ENCODE peak calls at places on chromosome 1, in five cellular contexts. G, W, C, N and J are unnamed samples.

GRCh38 chr1:227712648-227713047 is 22.5 kb downstream of the JMJD4 start:
- DNase-seq in G (no peak), W (no peak), N (no peak), C (no peak), J (no peak)

GRCh38 chr1:92953491-92953890 is 7.8 kb downstream of the DIPK1A start:
- DNase-seq in W (no peak), G (no peak), N (no peak), C (no peak), J (no peak)

GRCh38 chr1:77671836-77672235 is 10.6 kb downstream of the ZZZ3 start:
- DNase-seq in N (no peak), W (no peak), C (no peak), G (no peak), J (no peak)

GRCh38 chr1:98385691-98386090 is 275.8 kb upstream of the SNX7 start:
- DNase-seq in N (no peak), W (no peak), C (no peak), G (no peak), J (no peak)

GRCh38 chr1:158177705-158178450 is 2.8 kb upstream of the CD1D start:
- DNase-seq in C (no peak), N (peak), W (peak), G (peak), J (peak)

GRCh38 chr1:236575523-236575922 is 28.8 kb downstream of the HEATR1 start:
- DNase-seq in N (no peak), C (no peak), G (no peak), W (no peak), J (no peak)

GRCh38 chr1:15948600-15949452 is 27.1 kb downstream of the ZBTB17 start:
- DNase-seq in G (no peak), W (no peak), C (no peak), N (no peak), J (peak)

GRCh38 chr1:150513275-150513885 is 2.2 kb upstream of the FALEC start:
- DNase-seq in C (no peak), G (no peak), N (no peak), W (no peak), J (no peak)

GRCh38 chr1:119372493-119373086 is 4.0 kb downstream of the HAO2 start:
- DNase-seq in W (no peak), G (peak), N (peak), C (no peak), J (peak)

GRCh38 chr1:207959141-207959825 is 48.4 kb upstream of the CD34 start:
- DNase-seq in G (peak), W (peak), N (no peak), C (no peak), J (peak)

GRCh38 chr1:78408830-78409229 is 81.9 kb upstream of the PTGFR start:
- DNase-seq in N (no peak), G (no peak), C (no peak), W (no peak), J (no peak)

GRCh38 chr1:222071313-222071886 is 329.5 kb upstream of the DUSP10 start:
- DNase-seq in G (no peak), N (no peak), W (no peak), C (no peak), J (peak)

GRCh38 chr1:9724706-9725476 is 73.4 kb downstream of the PIK3CD start:
- DNase-seq in C (peak), G (peak), W (peak), N (peak), J (peak)

GRCh38 chr1:244319283-244320132 is 132.2 kb downstream of the ADSS2 start:
- DNase-seq in C (no peak), W (no peak), G (no peak), N (no peak), J (peak)

GRCh38 chr1:109181085-109181806 is 32.5 kb upstream of the SARS1 start:
- DNase-seq in C (no peak), N (no peak), G (no peak), W (no peak), J (no peak)

GRCh38 chr1:97739596-97740103 is 181.2 kb downstream of the DPYD start:
- DNase-seq in W (no peak), G (no peak), N (no peak), C (no peak), J (no peak)

GRCh38 chr1:29470087-29470787 is 233.9 kb downstream of the PTPRU start:
- DNase-seq in N (no peak), G (no peak), W (no peak), C (no peak), J (no peak)

GRCh38 chr1:228038387-228039005 is 31.7 kb downstream of the WNT3A start:
- DNase-seq in W (no peak), C (no peak), G (no peak), N (peak), J (no peak)

GRCh38 chr1:153548722-153549695 is at the start of gene S100A3:
- DNase-seq in C (no peak), G (no peak), N (no peak), W (no peak), J (peak)

GRCh38 chr1:22804333-22804906 is 93.8 kb downstream of the EPHB2 start:
- DNase-seq in G (no peak), N (no peak), C (no peak), W (peak), J (no peak)

GRCh38 chr1:15177710-15178166 is 24.2 kb downstream of the TMEM51 start:
- DNase-seq in G (no peak), C (no peak), W (no peak), N (no peak), J (peak)

GRCh38 chr1:111559736-111560279 is 56.4 kb upstream of the ADORA3 start:
- DNase-seq in N (no peak), G (no peak), W (no peak), C (no peak), J (peak)

GRCh38 chr1:116988248-116988647 is 13.3 kb upstream of the CD101 start:
- DNase-seq in C (no peak), G (no peak), N (no peak), W (no peak), J (no peak)

GRCh38 chr1:222420621-222421020 is 127.3 kb downstream of the HHIPL2 start:
- DNase-seq in C (no peak), N (no peak), G (no peak), W (no peak), J (no peak)

GRCh38 chr1:117780981-117781475 is 148.4 kb downstream of the GDAP2 start:
- DNase-seq in G (no peak), W (no peak), N (no peak), C (no peak), J (no peak)

GRCh38 chr1:70907563-70908310 is 139.9 kb downstream of the PTGER3 start:
- DNase-seq in G (no peak), W (no peak), N (no peak), C (no peak), J (no peak)

GRCh38 chr1:184691719-184692324 is 62.8 kb downstream of the EDEM3 start:
- DNase-seq in C (no peak), N (peak), G (no peak), W (no peak), J (peak)

GRCh38 chr1:16172964-16173446 is 17.1 kb upstream of the EPHA2 start:
- DNase-seq in N (no peak), G (no peak), C (no peak), W (no peak), J (no peak)

GRCh38 chr1:209589863-209590262 is 6.3 kb downstream of the CAMK1G start:
- DNase-seq in G (no peak), N (no peak), C (no peak), W (no peak), J (no peak)

GRCh38 chr1:43274125-43274803 is 4.5 kb downstream of the TMEM125 start:
- DNase-seq in N (no peak), C (no peak), G (no peak), W (no peak), J (no peak)

GRCh38 chr1:108831225-108831624 is 25.7 kb downstream of the AKNAD1 start:
- DNase-seq in W (no peak), C (no peak), G (no peak), N (no peak), J (no peak)

GRCh38 chr1:85496881-85497582 is 32.1 kb upstream of the DDAH1 start:
- DNase-seq in G (no peak), N (no peak), W (no peak), C (no peak), J (no peak)

GRCh38 chr1:27689423-27690173 is 17.6 kb upstream of the IFI6 start:
- DNase-seq in W (no peak), G (no peak), N (no peak), C (no peak), J (no peak)